ENCODE peak calls at places on chromosomes 2 and 18, in nine cellular contexts. L is thoracic aorta, B is psoas muscle, F is fibroblast of lung, V is adrenal gland, P is endodermal cell, H is esophagus squamous epithelium, K is tibial artery, J is heart right ventricle. S is an unnamed sample. For H3K27me3, the result is how much of the 10 kb centered on the place peaks cover.

GRCh38 chr2:3536682-3537632 is 17.6 kb upstream of the ADI1 start:
- DNase-seq in H (no peak), K (peak), J (peak), V (peak), B (peak), L (no peak), P (peak), F (peak), S (no peak)

GRCh38 chr18:7071600-7071999 is 46.0 kb downstream of the LAMA1 start:
- DNase-seq in J (no peak), K (no peak), H (no peak), V (no peak), P (no peak), L (no peak), B (no peak), F (no peak), S (no peak)

GRCh38 chr2:191478754-191479679 is 198.9 kb upstream of the NABP1 start:
- DNase-seq in H (no peak), F (peak), P (peak), B (peak), V (peak), L (no peak), K (no peak), J (peak), S (no peak)

GRCh38 chr2:150732064-150732463 is 244.6 kb upstream of the RND3 start:
- DNase-seq in J (no peak), P (no peak), V (peak), H (no peak), K (no peak), F (peak), L (no peak), B (no peak), S (no peak)

GRCh38 chr2:204722207-204722606 is 176.9 kb downstream of the PARD3B start:
- DNase-seq in V (no peak), J (no peak), H (no peak), K (no peak), B (no peak), F (no peak), L (no peak), P (no peak), S (no peak)

GRCh38 chr2:231800493-231801091 is 14.3 kb downstream of the COPS7B start:
- DNase-seq in L (no peak), J (no peak), P (peak), K (no peak), F (peak), B (no peak), H (no peak), V (peak), S (no peak)

GRCh38 chr2:8004250-8004681 is 677.6 kb upstream of the ID2 start:
- DNase-seq in F (peak), H (no peak), K (no peak), V (peak), P (no peak), J (peak), L (peak), B (no peak), S (no peak)

GRCh38 chr18:74819433-74820059 is 221.9 kb downstream of the ZNF407 start:
- DNase-seq in H (no peak), P (peak), B (no peak), J (no peak), L (no peak), V (no peak), F (no peak), K (no peak), S (no peak)

GRCh38 chr2:26685943-26686839 is 6.3 kb upstream of the KCNK3 start:
- DNase-seq in L (no peak), P (peak), K (no peak), J (no peak), V (peak), B (no peak), F (no peak), H (no peak), S (peak)

GRCh38 chr2:151716721-151717120 is 17.6 kb downstream of the NEB start:
- DNase-seq in K (no peak), J (no peak), B (no peak), H (no peak), F (peak), P (no peak), V (no peak), L (no peak), S (no peak)

GRCh38 chr18:78146136-78146535 is 833.5 kb upstream of the SALL3 start:
- DNase-seq in H (no peak), F (no peak), J (no peak), K (no peak), B (no peak), L (no peak), P (no peak), V (no peak), S (no peak)

GRCh38 chr18:44789704-44790103 is 109.0 kb downstream of the SETBP1 start:
- DNase-seq in J (peak), V (no peak), L (no peak), B (no peak), K (no peak), P (no peak), F (peak), H (no peak), S (no peak)

GRCh38 chr2:125041846-125042245 is 1016.8 kb downstream of the CNTNAP5 start:
- DNase-seq in K (no peak), B (no peak), H (no peak), L (no peak), J (no peak), P (no peak), F (no peak), V (no peak), S (no peak)

GRCh38 chr2:111919794-111920608 is 21.6 kb downstream of the MERTK start:
- DNase-seq in L (no peak), K (peak), H (no peak), F (no peak), J (peak), V (peak), B (no peak), P (peak), S (peak)

GRCh38 chr2:113842919-113843736 is 46.8 kb upstream of the ACTR3 start:
- DNase-seq in K (no peak), V (peak), P (no peak), B (no peak), J (no peak), L (no peak), F (peak), H (no peak), S (no peak)

GRCh38 chr2:179581605-179582004 is 279.8 kb downstream of the ZNF385B start:
- DNase-seq in H (no peak), B (no peak), F (no peak), P (no peak), K (no peak), J (no peak), L (no peak), V (no peak), S (no peak)

GRCh38 chr2:179574061-179574519 is 287.3 kb downstream of the ZNF385B start:
- DNase-seq in F (no peak), K (no peak), B (no peak), P (no peak), H (no peak), L (no peak), V (no peak), J (no peak), S (no peak)

GRCh38 chr2:179580378-179581146 is 280.9 kb downstream of the ZNF385B start:
- DNase-seq in K (no peak), B (peak), V (no peak), H (no peak), F (peak), J (peak), P (no peak), L (no peak), S (no peak)

GRCh38 chr2:179579744-179580143 is 281.7 kb downstream of the ZNF385B start:
- DNase-seq in V (no peak), F (no peak), H (no peak), K (no peak), L (no peak), B (no peak), P (no peak), J (no peak), S (no peak)

GRCh38 chr2:179578171-179578916 is 283.1 kb downstream of the ZNF385B start:
- DNase-seq in V (no peak), P (no peak), J (no peak), L (no peak), H (no peak), F (no peak), K (no peak), B (no peak), S (no peak)
- H3K27ac ChIP-seq in V (no peak), P (no peak), J (no peak), L (no peak), H (no peak), F (no peak), K (no peak), B (no peak), S (no peak)

GRCh38 chr18:32770181-32770650 is 2.6 kb downstream of the KLHL14 start:
- DNase-seq in J (no peak), H (no peak), L (no peak), F (no peak), V (no peak), B (no peak), K (no peak), P (no peak), S (no peak)
- H3K27me3 ChIP-seq in J (half or more), H (half or more), L (under half), F (under half), V (under half), B (half or more), K (under half), P (half or more), S (under half)

DNA sequence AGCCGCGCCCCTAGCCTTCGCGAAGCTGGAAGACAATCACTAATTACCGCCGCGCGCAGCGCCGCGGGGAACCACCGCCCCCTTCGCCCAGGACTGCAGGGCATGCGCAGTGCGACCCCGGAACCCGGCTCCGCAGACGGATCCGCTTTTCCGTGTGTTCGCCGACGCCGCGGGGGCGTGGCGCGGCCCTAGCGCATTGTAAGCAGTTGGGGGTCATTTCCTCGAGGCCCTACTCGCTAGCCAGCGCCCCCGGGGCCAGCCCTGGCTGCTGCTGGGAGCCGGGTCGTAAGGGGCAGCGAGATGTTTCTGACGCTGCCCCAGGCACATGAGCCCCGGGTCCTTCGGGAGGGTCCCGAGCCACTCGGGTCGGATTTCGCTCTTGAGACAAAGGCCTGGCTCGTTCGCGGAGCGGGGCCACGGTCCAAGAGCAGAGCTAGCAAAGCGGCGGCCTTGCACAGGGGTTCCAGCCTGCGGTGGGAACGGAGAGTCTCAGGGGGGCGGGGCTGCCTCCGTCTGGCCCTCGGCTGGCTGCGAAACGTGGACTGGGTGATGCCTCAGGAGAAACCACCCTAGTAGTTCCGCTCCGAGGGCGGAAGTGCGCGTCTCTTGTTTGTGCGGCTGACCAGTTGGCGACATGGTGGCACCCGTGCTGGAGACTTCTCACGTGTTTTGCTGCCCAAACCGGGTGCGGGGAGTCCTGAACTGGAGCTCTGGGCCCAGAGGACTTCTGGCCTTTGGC is at the start of the genes ELP2 and SLC39A6:
- DNase-seq in V (peak), F (peak), B (peak), H (peak), K (peak), J (peak), L (peak), P (peak), S (peak)
- TF ChIP-seq CTCF in V (peak), F (no peak), B (peak), H (no peak), K (no peak), J (no peak), L (no peak), P (no peak), S (no peak)

GRCh38 chr2:177393381-177393780 is 808 bp downstream of the AGPS start:
- DNase-seq in P (peak), V (no peak), K (no peak), F (peak), H (no peak), B (no peak), J (no peak), L (no peak), S (no peak)
- H3K27ac ChIP-seq in P (no peak), V (peak), K (peak), F (peak), H (peak), B (peak), J (no peak), L (no peak), S (peak)

DNA sequence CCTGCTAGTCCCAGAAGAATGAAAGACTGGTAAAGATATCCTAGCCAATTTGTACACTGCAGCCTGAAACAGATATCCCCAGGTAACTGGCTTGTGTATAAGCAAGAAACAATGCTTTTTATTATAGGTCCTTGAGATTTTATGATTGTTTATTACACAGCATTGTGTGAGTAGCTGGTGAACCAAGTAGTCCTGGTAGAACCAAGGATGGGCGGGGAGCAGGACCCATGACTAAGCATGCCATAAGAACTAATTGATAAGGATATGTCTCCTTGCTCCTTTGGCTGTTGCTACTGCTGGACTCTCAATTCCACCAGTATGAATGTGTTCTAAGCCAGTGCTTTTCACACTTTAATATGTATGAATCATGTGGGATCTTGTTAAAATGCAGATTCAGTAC is 12.3 kb upstream of the ALMS1 start:
- DNase-seq in V (no peak), K (no peak), P (no peak), B (no peak), J (no peak), L (no peak), F (no peak), H (no peak), S (no peak)
- H3K27me3 ChIP-seq in V (under half), K (under half), P (half or more), B (under half), J (half or more), L (under half), F (under half), H (half or more), S (under half)

GRCh38 chr2:18118703-18119102 is 240.2 kb downstream of the KCNS3 start:
- DNase-seq in K (no peak), J (no peak), H (no peak), V (no peak), B (no peak), P (no peak), F (peak), L (no peak), S (no peak)

GRCh38 chr2:18119883-18120282 is 241.4 kb downstream of the KCNS3 start:
- DNase-seq in B (peak), P (no peak), K (no peak), V (no peak), H (no peak), F (peak), L (peak), J (no peak), S (no peak)

GRCh38 chr2:18122544-18123210 is 244.2 kb downstream of the KCNS3 start:
- DNase-seq in P (no peak), K (no peak), L (no peak), V (no peak), J (no peak), H (no peak), F (no peak), B (no peak), S (no peak)

GRCh38 chr2:18123211-18123570 is 244.7 kb downstream of the KCNS3 start:
- DNase-seq in V (no peak), J (no peak), H (no peak), P (no peak), K (no peak), L (no peak), F (no peak), B (no peak), S (no peak)

GRCh38 chr2:18117592-18117991 is 239.1 kb downstream of the KCNS3 start:
- DNase-seq in B (peak), H (no peak), P (peak), K (no peak), F (peak), L (no peak), V (peak), J (no peak), S (no peak)
- TF ChIP-seq CTCF in B (peak), H (peak), P (peak), K (peak), F (peak), L (peak), V (peak), J (no peak), S (peak)

GRCh38 chr18:23238651-23239349 is 103.5 kb downstream of the CABLES1 start:
- DNase-seq in H (no peak), B (no peak), V (no peak), L (no peak), K (no peak), F (peak), J (no peak), P (no peak), S (no peak)

GRCh38 chr18:23239350-23239692 is 104.0 kb downstream of the CABLES1 start:
- DNase-seq in J (no peak), B (no peak), F (no peak), K (no peak), P (no peak), V (no peak), H (no peak), L (no peak), S (no peak)

GRCh38 chr18:23236876-23237468 is 101.7 kb downstream of the CABLES1 start:
- DNase-seq in V (no peak), L (no peak), H (no peak), K (no peak), J (no peak), F (no peak), P (no peak), B (no peak), S (no peak)

GRCh38 chr18:23238152-23238531 is 102.9 kb downstream of the CABLES1 start:
- DNase-seq in L (peak), F (peak), B (no peak), V (peak), K (peak), H (no peak), J (peak), P (no peak), S (peak)

GRCh38 chr18:23237524-23238151 is 102.4 kb downstream of the CABLES1 start:
- DNase-seq in L (peak), H (no peak), K (peak), V (peak), F (peak), P (peak), B (peak), J (peak), S (peak)
- H3K27ac ChIP-seq in L (peak), H (peak), K (peak), V (peak), F (no peak), P (no peak), B (peak), J (peak), S (peak)

GRCh38 chr2:167298017-167298416 is 409.7 kb downstream of the XIRP2 start:
- DNase-seq in P (no peak), V (no peak), F (no peak), K (no peak), L (no peak), H (no peak), B (no peak), J (no peak), S (no peak)
- H3K27me3 ChIP-seq in P (under half), V (under half), F (under half), K (under half), L (under half), H (half or more), B (half or more), J (half or more), S (half or more)

GRCh38 chr2:39663187-39663930 is 2.4 kb upstream of the TMEM178A start:
- DNase-seq in B (no peak), F (peak), P (no peak), H (no peak), L (no peak), J (no peak), V (no peak), K (no peak), S (no peak)
- TF ChIP-seq CTCF in B (no peak), F (no peak), P (no peak), H (no peak), L (no peak), J (no peak), V (no peak), K (no peak), S (no peak)